ENCODE peak calls at places on chromosomes 6 and 20, in seven cellular contexts. One of them, this sample, is unnamed.

GRCh38 chr20:46255440-46256104 is 52.7 kb downstream of the CDH22 start:
- DNase-seq in fibroblast of mammary gland: peak; percentile 16
- DNase-seq in BJ: no peak
- DNase-seq in fibroblast of pulmonary artery: peak; percentile 58
- DNase-seq in HL-60: peak; percentile 3
- DNase-seq in RWPE2: peak; percentile 99
- DNase-seq in choroid plexus epithelial cell: peak; percentile 64
- DNase-seq in this sample: peak; percentile 4

GRCh38 chr6:71290611-71291010 is 2.0 kb downstream of the OGFRL1 start:
- DNase-seq in fibroblast of pulmonary artery: no peak
- DNase-seq in choroid plexus epithelial cell: no peak
- DNase-seq in BJ: no peak
- DNase-seq in fibroblast of mammary gland: no peak
- DNase-seq in HL-60: no peak
- DNase-seq in RWPE2: no peak
- DNase-seq in this sample: no peak

GRCh38 chr6:129710722-129711631 is 1.0 kb upstream of the ARHGAP18 start:
- DNase-seq in fibroblast of pulmonary artery: no peak
- DNase-seq in BJ: no peak
- DNase-seq in choroid plexus epithelial cell: no peak
- DNase-seq in RWPE2: no peak
- DNase-seq in HL-60: no peak
- DNase-seq in fibroblast of mammary gland: no peak
- DNase-seq in this sample: no peak

GRCh38 chr6:157211603-157212455 is 111.5 kb downstream of the TMEM242 start:
- DNase-seq in BJ: no peak
- DNase-seq in fibroblast of pulmonary artery: no peak
- DNase-seq in RWPE2: no peak
- DNase-seq in choroid plexus epithelial cell: no peak
- DNase-seq in fibroblast of mammary gland: no peak
- DNase-seq in HL-60: no peak
- DNase-seq in this sample: no peak

GRCh38 chr20:49287555-49288249 is 9.8 kb upstream of the ZNFX1 start:
- DNase-seq in RWPE2: no peak
- DNase-seq in choroid plexus epithelial cell: peak; percentile 88
- DNase-seq in BJ: peak; percentile 35
- DNase-seq in fibroblast of pulmonary artery: peak; percentile 75
- DNase-seq in fibroblast of mammary gland: peak; percentile 63
- DNase-seq in HL-60: no peak
- DNase-seq in this sample: no peak

GRCh38 chr6:36071281-36071680 is 43.7 kb downstream of the MAPK14 start:
- DNase-seq in fibroblast of mammary gland: no peak
- DNase-seq in RWPE2: no peak
- DNase-seq in BJ: no peak
- DNase-seq in HL-60: no peak
- DNase-seq in fibroblast of pulmonary artery: no peak
- DNase-seq in choroid plexus epithelial cell: no peak
- DNase-seq in this sample: no peak

GRCh38 chr6:169896826-169897456 is 145.5 kb downstream of the ERMARD start:
- DNase-seq in RWPE2: no peak
- DNase-seq in fibroblast of pulmonary artery: no peak
- DNase-seq in choroid plexus epithelial cell: no peak
- DNase-seq in BJ: no peak
- DNase-seq in HL-60: no peak
- DNase-seq in fibroblast of mammary gland: no peak
- DNase-seq in this sample: no peak

GRCh38 chr6:156662025-156662445 is 115.1 kb upstream of the ARID1B start:
- DNase-seq in fibroblast of mammary gland: peak; percentile 83
- DNase-seq in choroid plexus epithelial cell: no peak
- DNase-seq in BJ: peak; percentile 71
- DNase-seq in HL-60: no peak
- DNase-seq in RWPE2: no peak
- DNase-seq in fibroblast of pulmonary artery: no peak
- DNase-seq in this sample: peak; percentile 7

GRCh38 chr6:109440325-109441068 is at the start of the genes PPIL6 and SMPD2:
- DNase-seq in fibroblast of pulmonary artery: peak; percentile 90
- DNase-seq in RWPE2: no peak
- DNase-seq in BJ: peak; percentile 54
- DNase-seq in choroid plexus epithelial cell: peak; percentile 91
- DNase-seq in HL-60: peak; percentile 74
- DNase-seq in fibroblast of mammary gland: peak; percentile 84
- DNase-seq in this sample: no peak

GRCh38 chr6:85346196-85346595 is 103.7 kb upstream of the NT5E start:
- DNase-seq in fibroblast of mammary gland: no peak
- DNase-seq in BJ: no peak
- DNase-seq in fibroblast of pulmonary artery: no peak
- DNase-seq in RWPE2: no peak
- DNase-seq in choroid plexus epithelial cell: no peak
- DNase-seq in HL-60: no peak
- DNase-seq in this sample: no peak

GRCh38 chr20:17849901-17850673 is 118.5 kb downstream of the SNX5 start:
- DNase-seq in BJ: peak; percentile 99
- DNase-seq in fibroblast of pulmonary artery: peak; percentile 100
- DNase-seq in fibroblast of mammary gland: peak; percentile 99
- DNase-seq in RWPE2: peak; percentile 89
- DNase-seq in HL-60: no peak
- DNase-seq in choroid plexus epithelial cell: peak; percentile 97
- DNase-seq in this sample: peak; percentile 83

GRCh38 chr6:74873911-74874310 is 331.9 kb downstream of the COL12A1 start:
- DNase-seq in HL-60: no peak
- DNase-seq in fibroblast of mammary gland: no peak
- DNase-seq in choroid plexus epithelial cell: no peak
- DNase-seq in RWPE2: no peak
- DNase-seq in BJ: no peak
- DNase-seq in fibroblast of pulmonary artery: no peak
- DNase-seq in this sample: no peak

GRCh38 chr6:43924222-43924702 is 154.3 kb downstream of the VEGFA start:
- DNase-seq in BJ: no peak
- DNase-seq in choroid plexus epithelial cell: peak; percentile 30
- DNase-seq in HL-60: peak; percentile 89
- DNase-seq in fibroblast of pulmonary artery: no peak
- DNase-seq in fibroblast of mammary gland: peak; percentile 49
- DNase-seq in RWPE2: peak; percentile 52
- DNase-seq in this sample: no peak

GRCh38 chr6:43013020-43013842 is 515 bp downstream of the MEA1 start:
- DNase-seq in HL-60: peak; percentile 63
- DNase-seq in choroid plexus epithelial cell: peak; percentile 35
- DNase-seq in fibroblast of mammary gland: peak; percentile 21
- DNase-seq in RWPE2: no peak
- DNase-seq in fibroblast of pulmonary artery: peak; percentile 23
- DNase-seq in BJ: no peak
- DNase-seq in this sample: no peak

GRCh38 chr6:1792989-1793388 is 183.3 kb downstream of the FOXC1 start:
- DNase-seq in RWPE2: no peak
- DNase-seq in BJ: no peak
- DNase-seq in HL-60: peak; percentile 47
- DNase-seq in fibroblast of pulmonary artery: no peak
- DNase-seq in fibroblast of mammary gland: peak; percentile 35
- DNase-seq in choroid plexus epithelial cell: peak; percentile 33
- DNase-seq in this sample: no peak

GRCh38 chr6:53543341-53544010 is 1.4 kb downstream of the GCLC start:
- DNase-seq in BJ: no peak
- DNase-seq in RWPE2: no peak
- DNase-seq in fibroblast of mammary gland: no peak
- DNase-seq in choroid plexus epithelial cell: peak; percentile 23
- DNase-seq in fibroblast of pulmonary artery: peak; percentile 34
- DNase-seq in HL-60: no peak
- DNase-seq in this sample: no peak

GRCh38 chr6:29737707-29738630 is 14.7 kb downstream of the HLA-F start:
- DNase-seq in choroid plexus epithelial cell: peak; percentile 86
- DNase-seq in RWPE2: no peak
- DNase-seq in BJ: no peak
- DNase-seq in HL-60: peak; percentile 41
- DNase-seq in fibroblast of pulmonary artery: peak; percentile 82
- DNase-seq in fibroblast of mammary gland: peak; percentile 83
- DNase-seq in this sample: no peak

GRCh38 chr20:21503345-21503744 is 10.5 kb downstream of the NKX2-2 start:
- DNase-seq in BJ: no peak
- DNase-seq in fibroblast of pulmonary artery: no peak
- DNase-seq in choroid plexus epithelial cell: peak; percentile 28
- DNase-seq in fibroblast of mammary gland: peak; percentile 40
- DNase-seq in RWPE2: no peak
- DNase-seq in HL-60: no peak
- DNase-seq in this sample: no peak

GRCh38 chr6:163392533-163392932 is 22.0 kb upstream of the QKI start:
- DNase-seq in RWPE2: peak; percentile 83
- DNase-seq in choroid plexus epithelial cell: peak; percentile 79
- DNase-seq in BJ: no peak
- DNase-seq in fibroblast of pulmonary artery: peak; percentile 69
- DNase-seq in HL-60: no peak
- DNase-seq in fibroblast of mammary gland: peak; percentile 52
- DNase-seq in this sample: no peak

GRCh38 chr6:87407896-87408720 is at the start of gene CFAP206:
- DNase-seq in choroid plexus epithelial cell: peak; percentile 93
- DNase-seq in RWPE2: peak; percentile 75
- DNase-seq in fibroblast of pulmonary artery: peak; percentile 88
- DNase-seq in fibroblast of mammary gland: peak; percentile 82
- DNase-seq in HL-60: peak; percentile 72
- DNase-seq in BJ: peak; percentile 37
- DNase-seq in this sample: peak; percentile 50

GRCh38 chr6:150201791-150202329 is 59.0 kb downstream of the PPP1R14C start:
- DNase-seq in RWPE2: no peak
- DNase-seq in fibroblast of pulmonary artery: no peak
- DNase-seq in BJ: no peak
- DNase-seq in fibroblast of mammary gland: no peak
- DNase-seq in HL-60: no peak
- DNase-seq in choroid plexus epithelial cell: no peak
- DNase-seq in this sample: peak; percentile 25

GRCh38 chr6:146598785-146599405 is at the start of gene ADGB:
- DNase-seq in HL-60: peak; percentile 75
- DNase-seq in BJ: peak; percentile 7
- DNase-seq in fibroblast of mammary gland: peak; percentile 42
- DNase-seq in RWPE2: no peak
- DNase-seq in fibroblast of pulmonary artery: peak; percentile 59
- DNase-seq in choroid plexus epithelial cell: peak; percentile 69
- DNase-seq in this sample: no peak

GRCh38 chr6:23027281-23027680 is 457.9 kb downstream of the HDGFL1 start:
- DNase-seq in fibroblast of mammary gland: no peak
- DNase-seq in HL-60: no peak
- DNase-seq in RWPE2: no peak
- DNase-seq in choroid plexus epithelial cell: no peak
- DNase-seq in fibroblast of pulmonary artery: no peak
- DNase-seq in BJ: no peak
- DNase-seq in this sample: no peak

DNA sequence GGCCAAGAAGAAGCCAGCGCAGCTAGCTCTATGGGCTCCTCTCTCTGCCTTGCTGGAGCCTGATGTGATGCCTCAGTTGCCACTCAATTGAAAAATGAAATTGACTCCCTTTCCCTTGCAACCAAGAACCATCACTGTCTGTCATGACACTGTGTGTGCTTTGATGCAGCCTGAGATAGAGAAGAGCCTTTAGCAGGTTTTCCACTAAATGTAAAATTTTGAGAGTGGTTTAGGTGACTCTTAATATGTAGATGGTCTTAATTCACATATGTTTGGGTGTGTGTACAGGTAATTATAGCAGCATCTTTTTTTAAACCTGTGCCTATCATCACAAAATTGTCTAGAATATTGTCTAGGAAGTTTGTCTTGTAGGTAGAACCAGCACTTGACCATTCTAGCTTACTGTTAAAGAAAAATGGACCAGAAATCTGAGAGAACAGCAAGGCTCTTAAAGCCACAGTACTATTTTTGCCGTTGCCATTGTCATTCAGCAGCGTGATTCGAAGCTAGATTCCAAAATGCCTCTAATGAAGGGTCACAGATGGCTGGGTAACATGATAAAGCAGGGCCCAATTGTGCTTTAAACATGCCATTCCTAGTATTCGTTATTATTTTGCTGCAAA is 1.3 kb downstream of the ARFGEF3 start:
- DNase-seq in HL-60: no peak
- DNase-seq in BJ: no peak
- DNase-seq in fibroblast of mammary gland: no peak
- DNase-seq in choroid plexus epithelial cell: no peak
- DNase-seq in RWPE2: no peak
- DNase-seq in fibroblast of pulmonary artery: no peak
- DNase-seq in this sample: no peak
- H3K4me3 ChIP-seq in HL-60: no peak overlapping the region
- H3K4me3 ChIP-seq in BJ: no peak overlapping the region
- H3K4me3 ChIP-seq in fibroblast of mammary gland: no peak overlapping the region
- H3K4me3 ChIP-seq in choroid plexus epithelial cell: no peak overlapping the region
- H3K4me3 ChIP-seq in RWPE2: no peak overlapping the region
- H3K4me3 ChIP-seq in fibroblast of pulmonary artery: no peak overlapping the region
- H3K4me3 ChIP-seq in this sample: peak overlapping the region; percentile 71

GRCh38 chr6:135851442-135852271 is at the start of gene PDE7B:
- DNase-seq in fibroblast of mammary gland: peak; percentile 100
- DNase-seq in HL-60: peak; percentile 83
- DNase-seq in BJ: peak; percentile 91
- DNase-seq in choroid plexus epithelial cell: peak; percentile 99
- DNase-seq in RWPE2: no peak
- DNase-seq in fibroblast of pulmonary artery: peak; percentile 99
- DNase-seq in this sample: peak; percentile 83
- H3K4me3 ChIP-seq in fibroblast of mammary gland: peak within 1 kb of the TSS; percentile 65
- H3K4me3 ChIP-seq in HL-60: no peak within 1 kb of the TSS
- H3K4me3 ChIP-seq in BJ: peak within 1 kb of the TSS; percentile 26
- H3K4me3 ChIP-seq in choroid plexus epithelial cell: peak within 1 kb of the TSS; percentile 66
- H3K4me3 ChIP-seq in RWPE2: no peak within 1 kb of the TSS
- H3K4me3 ChIP-seq in fibroblast of pulmonary artery: peak within 1 kb of the TSS; percentile 73
- H3K4me3 ChIP-seq in this sample: peak within 1 kb of the TSS; percentile 51

DNA sequence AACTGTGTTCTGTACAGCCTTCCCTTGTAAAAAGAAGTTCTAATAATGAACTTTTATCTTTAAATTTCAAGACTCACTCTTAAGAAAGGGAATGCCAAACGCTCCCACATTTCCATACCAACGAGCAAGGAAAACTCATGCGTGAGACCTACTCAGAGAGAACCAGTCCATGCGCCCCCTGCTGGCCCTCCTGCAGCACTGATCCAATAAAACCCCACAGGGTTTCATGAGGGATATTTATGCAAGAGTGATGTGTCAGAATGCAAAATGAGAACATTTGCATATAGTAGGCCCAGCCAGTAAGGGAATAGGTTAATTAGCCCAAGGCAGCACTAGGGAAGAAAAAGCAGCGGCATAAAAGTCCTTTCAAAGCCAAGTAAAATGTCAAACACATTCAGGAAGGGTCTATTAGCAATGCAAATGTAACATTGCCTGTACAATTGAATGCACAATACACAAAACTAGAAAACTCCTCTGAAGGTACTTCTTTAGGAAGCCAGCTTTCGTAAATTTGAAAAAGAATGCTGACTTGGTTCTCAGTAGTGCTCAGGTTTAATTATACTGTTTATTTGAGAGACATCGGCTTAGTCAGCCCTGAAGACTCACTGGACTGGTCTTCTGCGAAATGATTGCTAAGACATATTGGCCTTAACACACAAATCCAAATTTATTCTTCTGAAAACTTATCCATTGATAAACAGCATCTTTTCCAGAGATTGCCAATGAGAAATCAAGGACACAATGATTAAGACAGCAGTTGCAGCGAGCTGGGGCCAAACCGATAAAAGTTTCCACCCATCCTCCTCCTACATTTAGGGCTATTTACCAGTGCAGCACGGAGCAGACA is 93.2 kb downstream of the GMPR start:
- DNase-seq in RWPE2: no peak
- DNase-seq in fibroblast of pulmonary artery: peak; percentile 85
- DNase-seq in fibroblast of mammary gland: peak; percentile 84
- DNase-seq in choroid plexus epithelial cell: peak; percentile 86
- DNase-seq in BJ: no peak
- DNase-seq in HL-60: peak; percentile 58
- DNase-seq in this sample: no peak
- H3K4me3 ChIP-seq in RWPE2: no peak overlapping the region
- H3K4me3 ChIP-seq in fibroblast of pulmonary artery: no peak overlapping the region
- H3K4me3 ChIP-seq in fibroblast of mammary gland: no peak overlapping the region
- H3K4me3 ChIP-seq in choroid plexus epithelial cell: no peak overlapping the region
- H3K4me3 ChIP-seq in BJ: no peak overlapping the region
- H3K4me3 ChIP-seq in HL-60: no peak overlapping the region
- H3K4me3 ChIP-seq in this sample: no peak overlapping the region

GRCh38 chr20:62374431-62375152 is 7.5 kb upstream of the LAMA5 start:
- DNase-seq in HL-60: no peak
- DNase-seq in fibroblast of pulmonary artery: no peak
- DNase-seq in RWPE2: peak; percentile 88
- DNase-seq in choroid plexus epithelial cell: no peak
- DNase-seq in BJ: no peak
- DNase-seq in fibroblast of mammary gland: no peak
- DNase-seq in this sample: no peak
- H3K4me3 ChIP-seq in HL-60: no peak overlapping the region
- H3K4me3 ChIP-seq in fibroblast of pulmonary artery: no peak overlapping the region
- H3K4me3 ChIP-seq in RWPE2: no peak overlapping the region
- H3K4me3 ChIP-seq in choroid plexus epithelial cell: no peak overlapping the region
- H3K4me3 ChIP-seq in BJ: no peak overlapping the region
- H3K4me3 ChIP-seq in fibroblast of mammary gland: no peak overlapping the region
- H3K4me3 ChIP-seq in this sample: no peak overlapping the region